ENCODE peak calls at places on chromosomes 11 and 22, in six cellular contexts. C, D, F, K, P and I are unnamed samples.

GRCh38 chr11:28673687-28674431 is 565.7 kb downstream of the METTL15 start:
- DNase-seq in P (no peak), K (no peak), D (no peak), C (no peak), F (no peak), I (no peak)

GRCh38 chr11:9493492-9493891 is 32.7 kb downstream of the ZNF143 start:
- DNase-seq in F (no peak), P (no peak), C (no peak), K (no peak), D (no peak), I (no peak)

GRCh38 chr22:37109242-37109917 is at the start of gene TMPRSS6:
- DNase-seq in C (no peak), P (no peak), K (peak), F (no peak), D (peak), I (no peak)

GRCh38 chr11:86244063-86244521 is 461 bp upstream of the EED start:
- DNase-seq in P (peak), K (peak), C (peak), D (no peak), F (peak), I (peak)

GRCh38 chr11:28231475-28231874 is 123.3 kb downstream of the METTL15 start:
- DNase-seq in D (no peak), F (no peak), C (no peak), K (no peak), P (no peak), I (no peak)

GRCh38 chr11:20035701-20036601 is 124.3 kb downstream of the DBX1 start:
- DNase-seq in C (no peak), D (peak), F (peak), K (no peak), P (no peak), I (no peak)

GRCh38 chr11:134560566-134561347 is 148.7 kb upstream of the B3GAT1 start:
- DNase-seq in C (no peak), F (no peak), D (no peak), K (no peak), P (no peak), I (no peak)

GRCh38 chr11:23554002-23554401 is 693.7 kb upstream of the CCDC179 start:
- DNase-seq in K (no peak), P (no peak), D (no peak), C (no peak), F (no peak), I (no peak)

GRCh38 chr11:133955091-133955846 is 1.5 kb downstream of the IGSF9B start:
- DNase-seq in K (peak), C (peak), F (no peak), P (no peak), D (no peak), I (peak)

GRCh38 chr11:96091476-96091875 is 167.6 kb upstream of the MTMR2 start:
- DNase-seq in D (peak), C (no peak), P (no peak), F (no peak), K (no peak), I (no peak)

GRCh38 chr22:41695211-41695610 is 4.1 kb upstream of the MEI1 start:
- DNase-seq in K (no peak), D (no peak), F (no peak), P (no peak), C (no peak), I (no peak)

GRCh38 chr22:46156031-46156430 is 5.7 kb downstream of the PPARA start:
- DNase-seq in F (no peak), C (no peak), P (no peak), K (no peak), D (no peak), I (no peak)

GRCh38 chr11:7892751-7893356 is 38.2 kb downstream of the OR10A6 start:
- DNase-seq in D (peak), F (peak), C (no peak), K (peak), P (no peak), I (peak)

GRCh38 chr22:30837531-30837930 is 131.0 kb downstream of the MORC2 start:
- DNase-seq in K (no peak), D (no peak), P (no peak), C (no peak), F (no peak), I (peak)

GRCh38 chr11:75775056-75775455 is 6.5 kb downstream of the DGAT2 start:
- DNase-seq in D (no peak), P (no peak), K (no peak), F (no peak), C (no peak), I (no peak)

GRCh38 chr22:44392446-44392921 is 79.7 kb upstream of the SHISAL1 start:
- DNase-seq in P (no peak), F (no peak), C (peak), K (no peak), D (peak), I (no peak)

GRCh38 chr22:43167001-43167589 is 15.7 kb downstream of the TSPO start:
- DNase-seq in K (no peak), P (no peak), F (no peak), D (no peak), C (peak), I (no peak)

GRCh38 chr11:97290444-97291041 is 900.7 kb downstream of the JRKL start:
- DNase-seq in F (no peak), P (no peak), K (peak), D (peak), C (no peak), I (no peak)

GRCh38 chr11:66559141-66559861 is 9.1 kb downstream of the CTSF start:
- DNase-seq in F (no peak), P (no peak), K (no peak), D (no peak), C (peak), I (peak)

GRCh38 chr11:75242722-75243600 is 2.4 kb downstream of the TPBGL start:
- DNase-seq in K (no peak), C (no peak), D (no peak), P (no peak), F (no peak), I (no peak)

GRCh38 chr11:116792869-116793475 is 1.3 kb upstream of the APOA5 start:
- DNase-seq in K (no peak), P (no peak), D (no peak), F (no peak), C (no peak), I (no peak)

GRCh38 chr11:9254416-9254815 is 10.7 kb downstream of the DENND5A start:
- DNase-seq in F (no peak), K (no peak), C (no peak), P (no peak), D (no peak), I (no peak)

GRCh38 chr11:112715091-112715490 is 246.1 kb upstream of the NCAM1 start:
- DNase-seq in C (no peak), P (no peak), F (no peak), K (no peak), D (no peak), I (no peak)

GRCh38 chr11:62889484-62890437 is 9.1 kb downstream of the SLC3A2 start:
- DNase-seq in D (peak), F (no peak), K (no peak), C (no peak), P (no peak), I (peak)

GRCh38 chr11:6622261-6623171 is 3.3 kb upstream of the TPP1 start:
- DNase-seq in D (no peak), F (peak), P (no peak), C (no peak), K (peak), I (no peak)

GRCh38 chr22:33555814-33556522 is 364.3 kb downstream of the LARGE1 start:
- DNase-seq in F (no peak), D (no peak), C (no peak), P (no peak), K (no peak), I (no peak)

GRCh38 chr22:37802310-37803194 is 5.2 kb upstream of the GCAT start:
- DNase-seq in D (peak), P (no peak), K (peak), F (no peak), C (peak), I (peak)